ENCODE peak calls at places on chromosome X, in seven cellular contexts. Z, V, M, G, F, K and X are unnamed samples.

GRCh38 chrX:16628954-16629595 is 20.9 kb upstream of the S100G start:
- DNase-seq in F (no peak), K (no peak), Z (peak; percentile 75), M (no peak), G (peak; percentile 62), V (no peak), X (no peak)

GRCh38 chrX:149760965-149761364 is 12.9 kb upstream of the HSFX1 start:
- DNase-seq in F (peak; percentile 5), Z (no peak), M (no peak), V (no peak), K (no peak), G (no peak), X (no peak)

GRCh38 chrX:34866636-34867035 is 76.0 kb upstream of the FAM47B start:
- DNase-seq in G (no peak), V (no peak), M (no peak), F (no peak), Z (no peak), K (no peak), X (peak; percentile 68)

GRCh38 chrX:98405376-98405775 is 1521.7 kb downstream of the RPA4 start:
- DNase-seq in M (no peak), F (no peak), G (no peak), K (peak; percentile 8), Z (no peak), V (no peak), X (no peak)

GRCh38 chrX:101415180-101416130 is 7.4 kb downstream of the HNRNPH2 start:
- DNase-seq in F (no peak), G (peak; percentile 60), M (peak; percentile 30), V (no peak), Z (peak; percentile 75), K (peak; percentile 69), X (peak; percentile 92)

GRCh38 chrX:45233541-45233940 is 32.9 kb upstream of the DIPK2B start:
- DNase-seq in K (no peak), F (no peak), G (no peak), V (no peak), M (no peak), Z (no peak), X (no peak)

GRCh38 chrX:137187540-137187939 is 153.7 kb upstream of the GPR101 start:
- DNase-seq in F (no peak), G (no peak), V (no peak), M (no peak), K (no peak), Z (no peak), X (no peak)

GRCh38 chrX:10800776-10801175 is 180.4 kb upstream of the MID1 start:
- DNase-seq in V (no peak), Z (no peak), G (no peak), M (no peak), K (no peak), F (no peak), X (no peak)

GRCh38 chrX:2391869-2392606 is 108.7 kb downstream of the DHRSX start:
- DNase-seq in F (no peak), K (peak; percentile 93), M (no peak), G (no peak), V (no peak), Z (peak; percentile 85), X (peak; percentile 45)

GRCh38 chrX:107880054-107880610 is 54.5 kb downstream of the MID2 start:
- DNase-seq in V (no peak), G (no peak), Z (no peak), M (no peak), F (no peak), K (peak; percentile 33), X (no peak)

GRCh38 chrX:53357799-53358530 is 64.5 kb downstream of the SMC1A start:
- DNase-seq in F (no peak), V (no peak), K (no peak), M (no peak), G (no peak), Z (peak; percentile 78), X (peak; percentile 49)

GRCh38 chrX:148629435-148629834 is 129.0 kb downstream of the AFF2 start:
- DNase-seq in M (no peak), G (no peak), Z (no peak), F (no peak), K (no peak), V (no peak), X (no peak)

GRCh38 chrX:120791013-120791643 is 84.5 kb downstream of the CT47B1 start:
- DNase-seq in G (no peak), V (peak; percentile 43), K (peak; percentile 79), Z (no peak), M (peak; percentile 27), F (no peak), X (peak; percentile 73)

GRCh38 chrX:120462370-120462769 is 6.7 kb downstream of the LAMP2 start:
- DNase-seq in K (no peak), F (no peak), V (no peak), Z (no peak), G (no peak), M (no peak), X (no peak)

GRCh38 chrX:70168238-70169188 is 8.8 kb upstream of the DGAT2L6 start:
- DNase-seq in V (no peak), M (peak; percentile 38), K (peak; percentile 75), F (no peak), Z (peak; percentile 56), G (peak; percentile 10), X (peak; percentile 68)

GRCh38 chrX:10055430-10055829 is 88.3 kb downstream of the CLDN34 start:
- DNase-seq in M (no peak), K (no peak), F (no peak), Z (no peak), V (no peak), G (no peak), X (no peak)

GRCh38 chrX:154000051-154000450 is 19.7 kb downstream of the IRAK1 start:
- DNase-seq in M (no peak), F (no peak), K (peak; percentile 5), G (no peak), Z (peak; percentile 12), V (no peak), X (no peak)

GRCh38 chrX:12973561-12974216 is 1.2 kb upstream of the TMSB4X start:
- DNase-seq in G (no peak), M (no peak), K (no peak), Z (no peak), V (peak; percentile 50), F (no peak), X (no peak)

GRCh38 chrX:123172874-123173273 is 11.2 kb upstream of the GRIA3 start:
- DNase-seq in F (no peak), M (no peak), G (no peak), Z (no peak), K (no peak), V (no peak), X (no peak)

GRCh38 chrX:70132244-70132643 is 1.0 kb upstream of the IGBP1 start:
- DNase-seq in V (no peak), K (peak; percentile 14), M (no peak), Z (no peak), F (no peak), G (no peak), X (peak; percentile 3)

GRCh38 chrX:138034136-138034535 is 468.2 kb downstream of the ZIC3 start:
- DNase-seq in V (no peak), Z (peak; percentile 8), F (no peak), M (no peak), G (peak; percentile 11), K (peak; percentile 51), X (no peak)

GRCh38 chrX:33205321-33205720 is 6.0 kb downstream of the DMD start:
- DNase-seq in G (no peak), K (no peak), Z (no peak), M (no peak), F (no peak), V (no peak), X (no peak)

GRCh38 chrX:33207056-33207455 is 4.3 kb downstream of the DMD start:
- DNase-seq in K (no peak), M (no peak), Z (no peak), G (no peak), F (no peak), V (no peak), X (peak; percentile 51)

GRCh38 chrX:33210156-33210555 is 1.2 kb downstream of the DMD start:
- DNase-seq in K (no peak), F (no peak), M (no peak), V (no peak), Z (no peak), G (no peak), X (no peak)

DNA sequence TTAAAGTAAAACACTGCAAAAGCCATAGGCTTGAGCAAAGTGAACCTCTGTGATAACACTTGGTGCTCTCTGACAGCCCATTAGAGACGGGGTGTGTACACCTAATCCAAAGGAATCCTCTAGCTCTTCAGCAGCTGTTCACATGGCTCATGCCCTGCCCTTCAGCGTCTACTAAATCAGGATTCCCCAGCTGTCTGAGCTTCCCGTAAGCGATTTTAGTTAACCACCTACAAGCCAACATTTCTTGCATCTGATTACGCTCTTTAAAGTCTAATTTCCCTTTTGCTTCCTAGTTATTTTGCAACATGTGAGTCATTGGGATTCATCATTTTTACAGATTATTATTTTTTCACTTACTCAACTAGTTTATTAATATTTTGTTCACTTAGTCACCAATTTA is 6.5 kb downstream of the DMD start:
- DNase-seq in K (no peak), F (no peak), G (no peak), M (peak; percentile 29), Z (no peak), V (no peak), X (peak; percentile 49)
- H3K4me3 ChIP-seq in K (no peak overlapping the region), F (no peak overlapping the region), G (no peak overlapping the region), M (peak overlapping the region; percentile 0), Z (no peak overlapping the region), V (no peak overlapping the region), X (no peak overlapping the region)

GRCh38 chrX:114619874-114620273 is 36.0 kb downstream of the HTR2C start:
- DNase-seq in F (no peak), M (no peak), V (no peak), Z (peak; percentile 6), K (peak; percentile 39), G (peak; percentile 35), X (no peak)
- TF ChIP-seq CTCF in F (peak; percentile 48), M (peak; percentile 17), V (peak; percentile 19), Z (peak; percentile 31), K (peak; percentile 54), G (peak; percentile 48), X (peak; percentile 65)

GRCh38 chrX:1093112-1093511 is 119.3 kb downstream of the CRLF2 start:
- DNase-seq in G (no peak), K (no peak), M (no peak), F (no peak), Z (no peak), V (no peak), X (no peak)
- H3K4me3 ChIP-seq in G (no peak overlapping the region), K (no peak overlapping the region), M (no peak overlapping the region), F (no peak overlapping the region), Z (no peak overlapping the region), V (no peak overlapping the region), X (no peak overlapping the region)

DNA sequence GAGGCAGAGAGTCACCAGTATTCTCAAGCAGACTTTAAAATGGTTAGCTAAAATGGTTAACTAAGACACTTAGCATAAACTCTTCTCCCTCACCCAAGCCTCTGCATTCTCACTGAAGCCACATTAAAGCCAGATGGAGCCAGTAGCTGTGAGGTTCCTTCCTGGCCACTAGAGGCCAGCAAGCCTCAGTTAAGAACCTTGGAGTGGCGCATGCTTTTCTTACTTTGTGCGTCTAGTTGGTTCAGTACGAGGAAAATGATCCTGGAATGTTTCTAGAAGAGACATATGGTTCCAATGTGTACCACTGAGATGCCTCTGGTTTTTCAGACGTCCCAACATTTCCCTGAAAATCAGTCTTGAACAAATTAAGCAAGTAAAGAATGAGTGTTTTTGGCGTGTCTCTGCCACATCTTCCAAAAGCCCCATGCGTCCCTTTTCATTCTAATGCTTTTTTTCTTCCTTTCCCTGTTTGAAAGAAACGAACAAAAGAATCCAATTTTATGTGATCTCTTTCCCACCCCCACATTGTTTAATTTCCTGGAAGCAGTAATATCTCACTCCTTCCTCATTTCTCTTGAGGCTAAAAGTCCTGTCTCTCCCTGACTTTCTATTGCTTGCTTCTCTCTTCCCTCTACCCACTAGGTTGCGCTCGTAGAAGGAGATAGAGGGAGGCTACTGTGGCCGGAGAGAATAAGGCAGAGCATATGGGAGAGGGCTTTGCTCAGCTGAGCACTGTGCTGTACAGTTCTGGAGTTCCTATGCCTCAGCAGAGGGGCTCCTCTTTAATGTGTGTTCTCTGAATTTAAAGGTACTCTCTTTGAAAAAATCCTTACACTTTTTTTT is 82.9 kb upstream of the TAB3 start:
- DNase-seq in K (peak; percentile 61), G (peak; percentile 75), M (no peak), F (no peak), V (peak; percentile 35), Z (peak; percentile 51), X (peak; percentile 47)
- TF ChIP-seq CTCF in K (peak; percentile 72), G (peak; percentile 65), M (peak; percentile 66), F (peak; percentile 85), V (peak; percentile 57), Z (peak; percentile 74), X (peak; percentile 68)